ENCODE peak calls at places on chromosome 11, in four cellular contexts. U is KBM-7; E is activated CD4-positive, CD25-positive, alpha-beta regulatory T cell treated with anti-CD3 and anti-CD28 coated beads, Interleukin-2, amount 50 U/mL, for 16 hours; V is IMR-90. Z is an unnamed sample.

GRCh38 chr11:132490976-132491375 is 1041.3 kb downstream of the OPCML start:
- DNase-seq in U (no peak), E (no peak), V (no peak), Z (no peak)

GRCh38 chr11:19673924-19674390 is 38.7 kb upstream of the NAV2 start:
- DNase-seq in U (no peak), E (no peak), V (no peak), Z (no peak)

GRCh38 chr11:128745296-128746183 is 51.7 kb downstream of the FLI1 start:
- DNase-seq in U (no peak), E (no peak), V (peak; percentile 27), Z (no peak)

GRCh38 chr11:35210886-35211546 is 72.0 kb downstream of the CD44 start:
- DNase-seq in U (no peak), E (no peak), V (no peak), Z (no peak)

GRCh38 chr11:70530010-70530409 is 131.7 kb downstream of the CTTN start:
- DNase-seq in U (no peak), E (no peak), V (no peak), Z (no peak)

GRCh38 chr11:33545941-33546340 is 154.7 kb downstream of the C11orf91 start:
- DNase-seq in U (no peak), E (no peak), V (peak; percentile 57), Z (no peak)

GRCh38 chr11:2247496-2247895 is 22.9 kb downstream of the ASCL2 start:
- DNase-seq in U (no peak), E (no peak), V (no peak), Z (no peak)

GRCh38 chr11:121661796-121662508 is 209.2 kb upstream of the SORL1-AS1 start:
- DNase-seq in U (no peak), E (no peak), V (peak; percentile 93), Z (no peak)

GRCh38 chr11:98621767-98622166 is 399.0 kb upstream of the CNTN5 start:
- DNase-seq in U (no peak), E (no peak), V (no peak), Z (no peak)

GRCh38 chr11:78231962-78232459 is 43.3 kb downstream of the USP35 start:
- DNase-seq in U (no peak), E (no peak), V (peak; percentile 83), Z (no peak)

GRCh38 chr11:116078101-116078561 is 573.9 kb upstream of the CADM1 start:
- DNase-seq in U (no peak), E (no peak), V (peak; percentile 20), Z (no peak)

GRCh38 chr11:132395434-132395833 is 1025.0 kb downstream of the NTM start:
- DNase-seq in U (no peak), E (no peak), V (no peak), Z (no peak)

GRCh38 chr11:119100960-119101349 is 698 bp downstream of the DPAGT1 start:
- DNase-seq in U (no peak), E (no peak), V (no peak), Z (no peak)

GRCh38 chr11:103870821-103871309 is 165.6 kb upstream of the DDI1 start:
- DNase-seq in U (no peak), E (no peak), V (no peak), Z (no peak)